ENCODE peak calls at places on chromosomes 13 and 19, in seven cellular contexts. T is WTC11; L is naive thymus-derived CD4-positive, alpha-beta T cell; S is activated CD4-positive, alpha-beta T cell treated with anti-CD3 and anti-CD28 coated beads, Interleukin-2, amount 50 U/mL, for 1 hour; Y is T-helper 1 cell; D is stimulated activated CD4-positive, alpha-beta T cell treated with anti-CD3 and anti-CD28 coated beads, Interleukin-12 subunit alpha, Interleukin-12 subunit beta, amount 100 ng/mL, for 4 hours; A is AG10803. M is an unnamed sample.

GRCh38 chr13:113951246-113951999 is 22.5 kb downstream of the C13orf46 start:
- DNase-seq in T (peak), L (peak), S (peak), Y (peak), D (peak), A (peak), M (peak)

GRCh38 chr13:70893832-70894231 is 785.6 kb upstream of the KLHL1 start:
- DNase-seq in T (no peak), L (no peak), S (no peak), Y (no peak), D (no peak), A (no peak), M (no peak)

GRCh38 chr19:15154002-15154612 is 46.7 kb downstream of the NOTCH3 start:
- DNase-seq in T (peak), L (no peak), S (no peak), Y (no peak), D (no peak), A (peak), M (peak)

GRCh38 chr19:1223018-1223855 is 14.6 kb downstream of the CBARP start:
- DNase-seq in T (peak), L (no peak), S (no peak), Y (no peak), D (no peak), A (peak), M (peak)

GRCh38 chr13:94329277-94329676 is 150.2 kb downstream of the DCT start:
- DNase-seq in T (no peak), L (no peak), S (no peak), Y (no peak), D (no peak), A (no peak), M (peak)

GRCh38 chr13:35411059-35411744 is 65.3 kb downstream of the MAB21L1 start:
- DNase-seq in T (no peak), L (no peak), S (no peak), Y (no peak), D (no peak), A (no peak), M (no peak)

GRCh38 chr13:34254366-34254765 is 436.4 kb downstream of the RFC3 start:
- DNase-seq in T (no peak), L (no peak), S (no peak), Y (no peak), D (no peak), A (no peak), M (no peak)

GRCh38 chr13:61415749-61416148 is at the start of gene PCDH20:
- DNase-seq in T (no peak), L (no peak), S (no peak), Y (no peak), D (no peak), A (no peak), M (no peak)

GRCh38 chr19:42140125-42140754 is 8.0 kb upstream of the POU2F2 start:
- DNase-seq in T (peak), L (no peak), S (no peak), Y (no peak), D (no peak), A (peak), M (peak)

GRCh38 chr13:44331912-44332840 is 41.4 kb upstream of the SERP2 start:
- DNase-seq in T (no peak), L (no peak), S (no peak), Y (no peak), D (no peak), A (peak), M (peak)

GRCh38 chr19:12789098-12789903 is 2.0 kb upstream of the JUNB start:
- DNase-seq in T (peak), L (no peak), S (no peak), Y (no peak), D (no peak), A (no peak), M (no peak)

GRCh38 chr13:45207319-45207718 is 6.5 kb upstream of the KCTD4 start:
- DNase-seq in T (no peak), L (no peak), S (no peak), Y (no peak), D (no peak), A (no peak), M (no peak)

GRCh38 chr13:38849316-38849715 is 141.3 kb downstream of the STOML3 start:
- DNase-seq in T (no peak), L (no peak), S (no peak), Y (no peak), D (no peak), A (no peak), M (no peak)

GRCh38 chr13:46121033-46121432 is 16.2 kb upstream of the CPB2 start:
- DNase-seq in T (no peak), L (no peak), S (no peak), Y (no peak), D (no peak), A (no peak), M (no peak)

GRCh38 chr13:29493796-29494195 is 101.7 kb downstream of the SLC7A1 start:
- DNase-seq in T (no peak), L (no peak), S (no peak), Y (no peak), D (no peak), A (no peak), M (no peak)

GRCh38 chr13:52851153-52851962 is 2.9 kb upstream of the PCDH8 start:
- DNase-seq in T (peak), L (no peak), S (no peak), Y (no peak), D (no peak), A (peak), M (peak)

GRCh38 chr13:98157188-98157587 is 14.3 kb downstream of the FARP1 start:
- DNase-seq in T (no peak), L (no peak), S (no peak), Y (no peak), D (no peak), A (no peak), M (no peak)

M was measured in cardiac fibroblast.